ENCODE peak calls at places on chromosomes 5 and 9, in five cellular contexts. One of them, this sample, is unnamed.

GRCh38 chr5:169272731-169273401 is 28.1 kb downstream of the SLIT3 start:
- DNase-seq in amniotic stem cell: no peak
- DNase-seq in NCI-H2081: no peak
- DNase-seq in choroid plexus epithelial cell: no peak
- DNase-seq in stimulated activated CD8-positive, alpha-beta memory T cell treated with anti-CD3 and anti-CD28 coated beads, Interleukin-4, amount 100 ng/mL, for 1 hour: no peak
- DNase-seq in this sample: no peak

GRCh38 chr5:136811551-136811950 is 446.2 kb upstream of the TRPC7 start:
- DNase-seq in amniotic stem cell: peak
- DNase-seq in NCI-H2081: no peak
- DNase-seq in choroid plexus epithelial cell: peak
- DNase-seq in stimulated activated CD8-positive, alpha-beta memory T cell treated with anti-CD3 and anti-CD28 coated beads, Interleukin-4, amount 100 ng/mL, for 1 hour: no peak
- DNase-seq in this sample: peak

GRCh38 chr9:137167752-137168574 is 1.9 kb downstream of the LRRC26 start:
- DNase-seq in amniotic stem cell: no peak
- DNase-seq in NCI-H2081: no peak
- DNase-seq in choroid plexus epithelial cell: no peak
- DNase-seq in stimulated activated CD8-positive, alpha-beta memory T cell treated with anti-CD3 and anti-CD28 coated beads, Interleukin-4, amount 100 ng/mL, for 1 hour: no peak
- DNase-seq in this sample: no peak

GRCh38 chr5:149605354-149605997 is 24.2 kb downstream of the ARHGEF37 start:
- DNase-seq in amniotic stem cell: no peak
- DNase-seq in NCI-H2081: no peak
- DNase-seq in choroid plexus epithelial cell: no peak
- DNase-seq in stimulated activated CD8-positive, alpha-beta memory T cell treated with anti-CD3 and anti-CD28 coated beads, Interleukin-4, amount 100 ng/mL, for 1 hour: no peak
- DNase-seq in this sample: no peak

GRCh38 chr5:181217805-181218065 is 5.3 kb upstream of the TRIM41 start:
- DNase-seq in amniotic stem cell: no peak
- DNase-seq in NCI-H2081: no peak
- DNase-seq in choroid plexus epithelial cell: no peak
- DNase-seq in stimulated activated CD8-positive, alpha-beta memory T cell treated with anti-CD3 and anti-CD28 coated beads, Interleukin-4, amount 100 ng/mL, for 1 hour: no peak
- DNase-seq in this sample: no peak

GRCh38 chr5:151214614-151215545 is 9.0 kb downstream of the CCDC69 start:
- DNase-seq in amniotic stem cell: no peak
- DNase-seq in NCI-H2081: no peak
- DNase-seq in choroid plexus epithelial cell: no peak
- DNase-seq in stimulated activated CD8-positive, alpha-beta memory T cell treated with anti-CD3 and anti-CD28 coated beads, Interleukin-4, amount 100 ng/mL, for 1 hour: no peak
- DNase-seq in this sample: no peak

GRCh38 chr5:54062958-54063357 is 247.4 kb downstream of the ARL15 start:
- DNase-seq in amniotic stem cell: no peak
- DNase-seq in NCI-H2081: no peak
- DNase-seq in choroid plexus epithelial cell: peak
- DNase-seq in stimulated activated CD8-positive, alpha-beta memory T cell treated with anti-CD3 and anti-CD28 coated beads, Interleukin-4, amount 100 ng/mL, for 1 hour: no peak
- DNase-seq in this sample: no peak

GRCh38 chr5:127950707-127951356 is 132.7 kb upstream of the SLC12A2 start:
- DNase-seq in amniotic stem cell: no peak
- DNase-seq in NCI-H2081: no peak
- DNase-seq in choroid plexus epithelial cell: peak
- DNase-seq in stimulated activated CD8-positive, alpha-beta memory T cell treated with anti-CD3 and anti-CD28 coated beads, Interleukin-4, amount 100 ng/mL, for 1 hour: no peak
- DNase-seq in this sample: no peak

GRCh38 chr9:84490206-84490605 is 149.6 kb upstream of the SLC28A3 start:
- DNase-seq in amniotic stem cell: no peak
- DNase-seq in NCI-H2081: no peak
- DNase-seq in choroid plexus epithelial cell: no peak
- DNase-seq in stimulated activated CD8-positive, alpha-beta memory T cell treated with anti-CD3 and anti-CD28 coated beads, Interleukin-4, amount 100 ng/mL, for 1 hour: no peak
- DNase-seq in this sample: no peak

This sample was measured in psoas muscle.